ENCODE peak calls at places on chromosomes 2 and 18, in four cellular contexts. One of them, this sample, is unnamed.

GRCh38 chr2:140916410-140916809 is 1214.4 kb downstream of the LRP1B start:
- DNase-seq in GM23338: no peak
- DNase-seq in NCI-H146: no peak
- DNase-seq in mucosa of gallbladder: no peak
- DNase-seq in this sample: no peak

GRCh38 chr2:73892631-73893329 is at the start of gene ACTG2:
- DNase-seq in GM23338: no peak
- DNase-seq in NCI-H146: peak
- DNase-seq in mucosa of gallbladder: peak
- DNase-seq in this sample: no peak

GRCh38 chr18:4358618-4359017 is 96.5 kb downstream of the DLGAP1 start:
- DNase-seq in NCI-H146: no peak
- DNase-seq in mucosa of gallbladder: no peak
- DNase-seq in GM23338: peak
- DNase-seq in this sample: no peak

GRCh38 chr2:240628507-240629418 is 3.5 kb downstream of the GPR35 start:
- DNase-seq in NCI-H146: peak
- DNase-seq in mucosa of gallbladder: no peak
- DNase-seq in GM23338: no peak
- DNase-seq in this sample: no peak

GRCh38 chr18:25646971-25647370 is 295.0 kb upstream of the ZNF521 start:
- DNase-seq in GM23338: no peak
- DNase-seq in mucosa of gallbladder: no peak
- DNase-seq in NCI-H146: no peak
- DNase-seq in this sample: no peak

GRCh38 chr2:84880645-84881521 is at the start of gene TRABD2A:
- DNase-seq in GM23338: peak
- DNase-seq in mucosa of gallbladder: no peak
- DNase-seq in NCI-H146: no peak
- DNase-seq in this sample: no peak

GRCh38 chr2:170714156-170715061 is 728 bp upstream of the SP5 start:
- DNase-seq in NCI-H146: no peak
- DNase-seq in GM23338: peak
- DNase-seq in mucosa of gallbladder: peak
- DNase-seq in this sample: no peak

GRCh38 chr2:141468746-141469145 is 662.1 kb downstream of the LRP1B start:
- DNase-seq in mucosa of gallbladder: peak
- DNase-seq in NCI-H146: no peak
- DNase-seq in GM23338: peak
- DNase-seq in this sample: no peak

GRCh38 chr2:232133078-232133477 is 171.6 kb downstream of the DIS3L2 start:
- DNase-seq in GM23338: peak
- DNase-seq in NCI-H146: no peak
- DNase-seq in mucosa of gallbladder: no peak
- DNase-seq in this sample: no peak

GRCh38 chr2:241762933-241763369 is 13.7 kb upstream of the GAL3ST2 start:
- DNase-seq in mucosa of gallbladder: no peak
- DNase-seq in GM23338: no peak
- DNase-seq in NCI-H146: no peak
- DNase-seq in this sample: no peak

GRCh38 chr18:22678486-22678885 is 254.6 kb upstream of the RBBP8 start:
- DNase-seq in NCI-H146: no peak
- DNase-seq in GM23338: no peak
- DNase-seq in mucosa of gallbladder: no peak
- DNase-seq in this sample: no peak